ENCODE peak calls at places on chromosomes 16 and 17, in five cellular contexts. S, D, L, B and C are unnamed samples.
A peak's percentile ranks its signal among the peaks of the same experiment; 100 is the strongest.

GRCh38 chr17:29622337-29623282 is at the start of gene CORO6:
- DNase-seq in D (no peak), B (no peak), S (no peak), L (peak; percentile 89), C (no peak)

GRCh38 chr17:76027159-76027839 is at the start of gene EVPL:
- DNase-seq in S (no peak), D (no peak), B (peak; percentile 79), L (no peak), C (peak; percentile 85)

GRCh38 chr17:18960803-18961511 is 9.0 kb downstream of the SLC5A10 start:
- DNase-seq in L (peak; percentile 78), S (peak; percentile 50), D (peak; percentile 44), B (peak; percentile 59), C (no peak)

GRCh38 chr16:48734220-48734619 is 124.2 kb upstream of the N4BP1 start:
- DNase-seq in D (no peak), B (no peak), L (no peak), S (no peak), C (no peak)

GRCh38 chr16:4733747-4734062 is 366 bp downstream of the ANKS3 start:
- DNase-seq in B (no peak), S (no peak), D (no peak), L (peak; percentile 35), C (no peak)

GRCh38 chr17:42111901-42112551 is 488 bp downstream of the DHX58 start:
- DNase-seq in L (no peak), D (no peak), B (no peak), S (no peak), C (no peak)

GRCh38 chr17:29256116-29256515 is 9.5 kb downstream of the CRYBA1 start:
- DNase-seq in L (no peak), B (no peak), S (no peak), D (no peak), C (no peak)

GRCh38 chr17:63945851-63946439 is 13.8 kb upstream of the CD79B start:
- DNase-seq in D (no peak), S (no peak), B (peak; percentile 34), L (no peak), C (no peak)

GRCh38 chr16:51286272-51286671 is 135.2 kb upstream of the SALL1 start:
- DNase-seq in L (no peak), B (no peak), D (no peak), S (no peak), C (no peak)

GRCh38 chr16:51290410-51290809 is 139.3 kb upstream of the SALL1 start:
- DNase-seq in D (no peak), L (no peak), S (peak; percentile 17), B (no peak), C (no peak)

GRCh38 chr16:51290886-51291285 is 139.8 kb upstream of the SALL1 start:
- DNase-seq in D (no peak), S (no peak), L (no peak), B (no peak), C (no peak)

GRCh38 chr16:51289336-51289735 is 138.3 kb upstream of the SALL1 start:
- DNase-seq in L (no peak), D (no peak), B (no peak), S (no peak), C (no peak)

DNA sequence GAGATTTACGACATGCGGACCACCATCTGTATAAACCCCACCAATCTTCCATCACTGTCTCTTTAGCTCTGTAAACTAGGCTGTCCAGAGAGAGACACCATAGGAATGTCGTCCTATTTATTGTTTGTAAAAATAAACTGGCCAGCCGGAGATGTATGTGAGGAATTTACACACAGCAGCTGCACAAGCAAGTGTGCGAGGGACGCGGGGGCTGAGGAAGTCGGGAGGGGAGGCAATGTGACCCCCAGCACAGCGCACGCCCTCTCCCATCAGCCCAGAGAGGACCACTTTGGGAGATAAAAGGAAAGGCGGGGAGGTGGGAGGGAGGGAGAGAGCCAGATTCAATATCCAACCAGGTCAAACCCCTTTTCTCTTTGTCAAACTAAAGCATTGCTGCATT is 136.2 kb upstream of the SALL1 start:
- DNase-seq in B (no peak), L (no peak), S (no peak), D (no peak), C (no peak)
- TF ChIP-seq SRF in B (no peak), L (no peak), S (no peak), D (no peak), C (no peak)

DNA sequence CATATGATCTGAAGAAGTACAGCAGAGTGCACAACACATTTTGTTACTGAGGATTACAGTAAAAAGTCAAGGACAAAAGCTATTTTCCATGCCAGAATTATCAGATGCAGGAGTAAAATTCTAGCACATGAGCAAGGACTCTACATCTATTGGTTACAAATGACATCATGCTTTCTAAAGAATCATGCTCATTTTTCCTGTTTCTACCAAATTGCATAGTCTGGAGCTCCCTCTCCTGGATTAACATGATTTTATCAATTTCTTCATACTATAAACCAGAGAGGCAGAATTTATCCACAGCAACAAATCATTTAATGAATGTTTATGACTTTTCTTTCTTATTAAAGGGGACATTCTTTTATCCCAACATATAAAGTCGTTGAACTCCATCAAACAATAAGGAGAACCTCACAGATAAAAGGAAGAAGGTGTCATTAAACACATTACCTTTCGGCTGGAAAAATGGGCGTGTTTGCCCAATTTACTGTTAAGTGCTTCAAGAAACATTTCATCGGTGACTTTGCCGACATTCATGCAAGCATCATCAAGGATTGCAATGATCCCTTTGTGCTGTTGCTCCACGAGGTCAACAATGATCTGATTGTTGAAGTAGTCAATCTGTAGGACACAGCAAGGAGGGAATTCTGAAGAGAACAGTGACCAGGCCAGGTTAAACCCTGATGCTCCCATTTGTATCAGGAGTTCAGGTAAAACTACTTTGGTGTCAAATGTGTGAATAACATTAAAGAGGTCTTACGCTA is 121.7 kb downstream of the MYO1D start:
- DNase-seq in S (no peak), L (peak; percentile 51), B (peak; percentile 69), D (no peak), C (peak; percentile 52)
- TF ChIP-seq SRF in S (no peak), L (no peak), B (no peak), D (no peak), C (no peak)

DNA sequence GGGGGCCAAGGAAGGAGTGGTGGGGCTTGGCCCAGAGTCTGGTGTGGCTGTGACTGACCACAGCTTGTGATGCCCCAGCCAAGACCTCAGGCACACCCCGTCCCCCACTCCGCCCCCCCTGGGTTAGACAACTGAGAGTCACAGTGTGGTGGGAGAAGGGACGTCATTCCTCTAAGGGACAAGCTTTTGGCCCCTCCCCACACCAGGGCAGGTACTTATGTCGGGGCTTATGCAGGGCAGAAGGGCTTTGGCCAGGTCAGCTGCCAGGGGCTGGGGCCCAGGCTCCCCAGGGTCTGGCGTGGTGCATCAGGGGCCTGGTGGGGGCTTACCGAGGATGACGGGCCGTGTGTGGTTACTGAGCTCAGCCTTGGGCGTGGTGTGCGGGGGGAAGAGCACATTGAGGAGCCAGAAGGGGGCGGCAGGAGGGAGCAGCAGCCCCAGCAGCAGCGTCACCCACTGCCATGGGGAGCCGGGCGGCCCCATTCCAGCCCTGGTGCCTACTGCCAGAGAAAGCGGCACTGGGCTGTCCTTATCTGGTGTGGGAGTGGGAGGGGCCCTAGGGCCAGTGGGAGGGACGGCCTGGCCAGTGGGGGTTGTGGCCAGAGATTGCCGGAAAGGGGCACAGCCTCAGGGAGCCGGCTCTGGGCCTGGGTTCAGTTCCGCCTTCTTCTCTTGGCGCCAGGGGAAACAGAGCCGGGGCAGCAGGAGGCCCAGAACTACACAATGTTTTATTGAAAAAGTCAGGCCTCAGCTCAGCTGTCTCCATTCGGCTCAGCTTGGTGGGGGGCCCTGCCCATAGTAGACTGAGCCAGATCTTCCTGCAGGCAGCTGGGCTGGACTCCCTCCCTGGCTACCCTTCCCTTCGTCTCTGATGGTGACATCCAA is at the start of gene LCAT:
- DNase-seq in L (peak; percentile 62), S (no peak), D (no peak), B (peak; percentile 78), C (no peak)
- TF ChIP-seq SRF in L (no peak), S (no peak), D (no peak), B (peak; percentile 69), C (no peak)

GRCh38 chr16:77514500-77515225 is 79.8 kb upstream of the ADAMTS18 start:
- DNase-seq in L (no peak), B (no peak), D (no peak), S (no peak), C (no peak)

GRCh38 chr16:77511053-77511452 is 76.2 kb upstream of the ADAMTS18 start:
- DNase-seq in B (no peak), L (no peak), S (no peak), D (no peak), C (no peak)
- TF ChIP-seq SRF in B (no peak), L (no peak), S (no peak), D (no peak), C (no peak)

GRCh38 chr17:73230088-73230487 is 31.6 kb downstream of the CPSF4L start:
- DNase-seq in B (no peak), S (no peak), L (no peak), D (no peak), C (no peak)

GRCh38 chr17:73234746-73235145 is 26.9 kb downstream of the CPSF4L start:
- DNase-seq in S (no peak), B (no peak), L (no peak), D (no peak), C (no peak)

GRCh38 chr17:73231363-73231762 is 30.3 kb downstream of the CPSF4L start:
- DNase-seq in L (peak; percentile 50), S (no peak), D (no peak), B (no peak), C (no peak)

GRCh38 chr17:73231841-73232586 is 29.7 kb downstream of the CPSF4L start:
- DNase-seq in S (peak; percentile 93), D (peak; percentile 86), B (peak; percentile 94), L (peak; percentile 96), C (peak; percentile 87)

DNA sequence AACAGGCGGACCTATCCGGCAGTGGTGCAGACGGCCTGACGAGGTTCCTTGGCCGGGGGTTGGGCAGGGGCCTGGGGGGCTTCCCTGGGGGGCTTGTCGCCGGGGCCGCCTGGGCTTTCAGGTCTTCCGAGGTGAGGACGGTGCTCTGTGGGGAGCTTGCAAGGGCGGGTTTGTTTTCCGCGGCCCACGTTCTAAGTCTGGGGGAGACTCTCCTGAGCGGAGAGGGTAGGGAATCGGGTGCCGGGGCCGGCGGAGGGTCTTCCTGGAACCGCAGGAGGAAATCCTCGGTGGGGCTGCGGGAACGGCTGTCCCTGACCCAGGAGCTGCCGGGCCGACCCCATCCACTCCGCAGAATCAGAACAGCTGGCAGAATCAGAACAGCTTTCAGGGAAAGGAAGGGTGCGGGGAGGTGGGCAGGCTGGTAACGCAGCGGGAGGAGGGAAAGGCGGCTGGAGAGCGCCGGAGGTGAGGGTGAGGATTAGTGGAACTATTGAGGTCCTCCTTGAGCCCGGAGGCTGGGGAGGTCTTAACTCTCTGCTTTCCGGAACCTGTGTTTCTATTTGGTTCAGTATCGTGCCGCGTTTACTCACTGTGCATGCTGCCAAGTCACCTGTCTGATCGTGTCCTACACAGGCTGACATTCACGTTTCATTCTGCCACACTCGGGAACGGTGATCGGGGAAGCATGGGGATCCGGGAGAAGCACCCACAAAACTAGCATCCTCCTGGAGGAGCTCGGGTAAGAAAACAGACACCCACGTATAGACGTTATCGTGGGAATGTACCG is 28.9 kb downstream of the CPSF4L start:
- DNase-seq in L (peak; percentile 40), B (no peak), S (no peak), D (no peak), C (no peak)
- TF ChIP-seq SRF in L (no peak), B (no peak), S (no peak), D (no peak), C (no peak)

GRCh38 chr16:21218135-21218534 is 6.8 kb upstream of the ZP2 start:
- DNase-seq in S (no peak), B (peak; percentile 52), D (no peak), L (no peak), C (no peak)
- TF ChIP-seq SRF in S (no peak), B (no peak), D (no peak), L (no peak), C (no peak)

GRCh38 chr17:7634384-7634783 is 4.4 kb downstream of the SHBG start:
- DNase-seq in S (no peak), L (peak; percentile 79), D (no peak), B (no peak), C (no peak)
- TF ChIP-seq SRF in S (no peak), L (no peak), D (no peak), B (no peak), C (no peak)